ENCODE peak calls at places on chromosome 1, in five cellular contexts. I is GM12878, G is HepG2, W is A549, V is K562. E is an unnamed sample.

GRCh38 chr1:235327559-235328270 is at the start of gene ARID4B:
- ATAC-seq in V (peak; percentile 37), I (peak; percentile 16), W (peak; percentile 48), G (peak; percentile 34), E (peak; percentile 22)

GRCh38 chr1:15168479-15168878 is 14.9 kb downstream of the TMEM51 start:
- ATAC-seq in V (no peak), I (peak; percentile 82), W (peak; percentile 94), G (no peak), E (no peak)

GRCh38 chr1:201190624-201191051 is at the start of gene IGFN1:
- ATAC-seq in G (no peak), I (no peak), V (peak; percentile 63), W (no peak), E (no peak)

GRCh38 chr1:6753320-6754140 is 31.7 kb upstream of the CAMTA1 start:
- ATAC-seq in W (no peak), I (no peak), V (no peak), G (no peak), E (no peak)

GRCh38 chr1:227317541-227318002 is 720 bp downstream of the CDC42BPA start:
- ATAC-seq in G (peak; percentile 26), I (no peak), V (peak; percentile 36), W (peak; percentile 65), E (no peak)

GRCh38 chr1:185393205-185393604 is 76.2 kb upstream of the IVNS1ABP start:
- ATAC-seq in I (no peak), V (no peak), W (no peak), G (no peak), E (no peak)

GRCh38 chr1:162753001-162753658 is 37.4 kb upstream of the HSD17B7 start:
- ATAC-seq in W (no peak), G (peak; percentile 99), V (peak; percentile 47), I (no peak), E (no peak)

GRCh38 chr1:232837085-232837484 is 31.9 kb downstream of the MAP10 start:
- ATAC-seq in W (no peak), I (no peak), G (no peak), V (no peak), E (no peak)

GRCh38 chr1:213020016-213020415 is 4.3 kb upstream of the ANGEL2 start:
- ATAC-seq in W (no peak), I (no peak), V (no peak), G (no peak), E (no peak)

GRCh38 chr1:94597701-94598100 is 56.1 kb upstream of the F3 start:
- ATAC-seq in V (no peak), G (no peak), I (no peak), W (no peak), E (no peak)

GRCh38 chr1:67853704-67854103 is 20.4 kb upstream of the GNG12 start:
- ATAC-seq in I (peak; percentile 82), G (peak; percentile 94), V (peak; percentile 95), W (peak; percentile 76), E (peak; percentile 31)

GRCh38 chr1:192730206-192730605 is 78.6 kb upstream of the RGS2 start:
- ATAC-seq in V (no peak), G (no peak), I (no peak), W (no peak), E (peak; percentile 61)

GRCh38 chr1:202159534-202160371 is 649 bp downstream of the PTPN7 start:
- ATAC-seq in V (peak; percentile 35), W (no peak), I (peak; percentile 51), G (no peak), E (no peak)

GRCh38 chr1:162381941-162382750 is 618 bp downstream of the C1orf226 start:
- ATAC-seq in V (peak; percentile 2), G (no peak), I (no peak), W (no peak), E (no peak)

GRCh38 chr1:111369177-111369576 is 58.4 kb downstream of the OVGP1 start:
- ATAC-seq in I (no peak), V (no peak), W (no peak), G (no peak), E (no peak)

GRCh38 chr1:160159846-160160245 is 8.4 kb downstream of the ATP1A4 start:
- ATAC-seq in G (no peak), I (no peak), W (peak; percentile 7), V (no peak), E (no peak)

DNA sequence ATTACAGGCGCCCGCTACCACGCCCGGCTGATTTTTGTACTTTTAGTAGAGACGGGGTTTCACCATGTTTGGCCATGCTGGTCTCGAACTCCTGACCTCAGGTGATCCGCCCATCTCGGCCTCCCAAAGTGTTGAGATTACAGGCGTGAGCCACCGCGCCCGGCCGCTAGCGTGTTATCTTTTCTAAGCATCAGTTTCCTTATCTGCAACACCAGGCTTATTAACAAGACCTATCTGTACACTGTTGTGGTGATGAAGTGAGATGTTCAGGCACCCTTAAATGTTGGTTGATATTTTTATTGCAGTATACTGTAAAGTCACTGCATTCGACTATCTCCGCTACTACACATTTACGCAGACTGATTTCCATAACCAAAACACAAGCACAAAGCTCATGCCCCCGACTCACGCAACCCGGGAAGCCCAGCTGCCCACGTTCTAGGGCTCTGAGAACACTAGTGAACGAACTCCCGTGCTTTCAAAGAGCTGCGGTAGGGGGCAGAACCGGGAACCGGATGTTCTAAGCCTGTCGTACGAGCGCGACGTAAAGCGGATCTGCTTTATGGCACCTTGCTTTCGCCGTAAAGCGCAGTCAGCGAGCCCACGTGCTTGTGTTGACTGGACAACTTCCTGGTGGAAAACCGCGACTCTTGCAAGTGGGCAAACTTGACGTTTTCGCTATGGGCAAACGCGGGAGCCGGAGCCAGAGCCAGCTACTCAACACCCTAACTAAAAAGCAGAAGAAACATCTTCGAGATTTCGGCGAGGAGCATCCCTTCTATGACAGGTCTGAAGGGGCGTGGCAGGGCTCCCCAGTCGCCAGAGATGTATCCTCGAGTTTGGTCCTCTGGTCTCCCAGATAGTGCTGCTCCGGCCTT is at the start of gene UTP25:
- ATAC-seq in W (peak; percentile 90), V (peak; percentile 92), I (peak; percentile 93), G (peak; percentile 94), E (peak; percentile 94)
- TF ChIP-seq EP300 in W (no peak), V (peak; percentile 7), I (no peak), G (no peak), E (no peak)

GRCh38 chr1:21938791-21939538 is 1.9 kb upstream of the HSPG2 start:
- ATAC-seq in I (no peak), G (no peak), W (no peak), V (no peak), E (no peak)

GRCh38 chr1:21935891-21936365 is 1.2 kb downstream of the HSPG2 start:
- ATAC-seq in V (peak; percentile 4), W (peak; percentile 22), G (peak; percentile 14), I (no peak), E (no peak)

GRCh38 chr1:21936366-21937031 is 611 bp downstream of the HSPG2 start:
- ATAC-seq in G (peak; percentile 10), V (peak; percentile 15), I (no peak), W (peak; percentile 25), E (peak; percentile 0)

GRCh38 chr1:21937034-21937371 is at the start of gene HSPG2:
- ATAC-seq in I (peak; percentile 34), W (peak; percentile 28), V (no peak), G (peak; percentile 40), E (peak; percentile 0)

GRCh38 chr1:21937372-21938121 is 437 bp upstream of the HSPG2 start:
- ATAC-seq in V (peak; percentile 83), G (peak; percentile 56), I (peak; percentile 89), W (peak; percentile 74), E (peak; percentile 82)
- TF ChIP-seq POLR2A in V (peak; percentile 44), G (peak; percentile 32), I (no peak), W (no peak), E (peak; percentile 32)

GRCh38 chr1:241677171-241677570 is 25.1 kb downstream of the WDR64 start:
- ATAC-seq in W (no peak), G (no peak), I (peak; percentile 78), V (no peak), E (no peak)

GRCh38 chr1:241675983-241676382 is 23.9 kb downstream of the WDR64 start:
- ATAC-seq in W (no peak), G (no peak), V (no peak), I (no peak), E (no peak)

GRCh38 chr1:241679961-241680360 is 27.9 kb downstream of the WDR64 start:
- ATAC-seq in I (no peak), V (peak; percentile 55), W (no peak), G (no peak), E (no peak)

GRCh38 chr1:241682921-241683320 is 30.8 kb downstream of the WDR64 start:
- ATAC-seq in I (no peak), G (no peak), W (no peak), V (no peak), E (no peak)

DNA sequence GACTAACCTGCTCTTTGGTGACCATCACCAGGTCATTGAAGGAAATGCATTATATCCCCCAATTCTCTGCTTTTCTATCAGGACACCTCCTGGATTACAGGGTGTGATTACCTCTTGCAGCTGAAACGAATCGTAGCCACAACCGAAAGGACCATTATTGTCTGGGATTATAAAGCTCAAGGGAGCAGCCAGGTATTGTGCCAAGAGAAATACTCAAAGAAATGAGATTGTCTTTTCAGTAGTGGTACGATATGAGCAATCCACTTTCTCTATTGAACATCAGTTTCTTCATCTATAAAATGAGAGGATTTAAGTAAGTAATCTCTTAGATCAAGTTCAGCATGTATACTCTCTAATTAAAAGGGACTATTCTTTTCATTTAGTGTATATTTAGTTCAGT is 27.3 kb downstream of the WDR64 start:
- ATAC-seq in W (no peak), G (no peak), V (no peak), I (no peak), E (no peak)
- TF ChIP-seq EP300 in W (no peak), G (no peak), V (no peak), I (no peak), E (no peak)

DNA sequence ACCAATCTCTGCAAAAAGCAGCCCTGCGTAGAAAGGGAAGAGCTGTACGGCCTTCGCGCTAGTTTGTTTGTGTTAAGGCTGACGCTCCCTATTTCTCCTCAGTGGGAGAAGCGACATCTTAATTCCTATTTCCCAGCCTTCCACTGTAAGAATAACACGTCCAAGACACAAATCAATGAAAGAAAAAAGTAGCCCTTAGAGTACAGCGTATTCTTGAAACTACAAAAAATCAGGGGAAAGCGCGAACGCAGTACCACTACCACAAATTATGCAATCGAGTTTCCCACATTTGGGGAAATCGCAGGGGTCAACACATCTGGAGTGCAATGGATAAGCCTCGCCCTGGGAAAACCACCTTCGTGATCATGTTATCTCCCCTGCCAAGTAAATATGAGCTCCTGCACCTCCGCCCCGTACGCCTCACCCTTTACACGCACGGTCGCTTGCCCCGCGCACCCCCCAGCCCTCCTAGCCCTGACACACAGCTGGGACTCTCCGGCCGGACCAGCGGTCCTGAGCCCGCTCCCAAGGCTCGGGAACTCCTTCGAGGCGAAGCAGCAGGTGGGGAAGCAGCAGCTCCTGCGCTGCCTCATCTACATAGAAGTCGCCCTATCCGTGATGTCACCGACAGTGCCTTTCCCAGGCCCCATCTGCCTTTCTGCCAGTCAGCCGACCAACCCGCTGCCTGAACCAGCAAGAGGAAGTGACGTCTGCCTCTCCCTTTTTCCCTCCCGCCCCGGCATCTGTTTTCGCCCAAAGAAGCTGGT is 94.7 kb downstream of the PPIAL4G start:
- ATAC-seq in I (peak; percentile 89), V (peak; percentile 90), W (peak; percentile 92), G (peak; percentile 86), E (peak; percentile 95)
- TF ChIP-seq POLR2A in I (peak; percentile 84), V (peak; percentile 100), W (peak; percentile 63), G (peak; percentile 74), E (peak; percentile 59)